ENCODE peak calls at places on chromosomes 11 and 22, in five cellular contexts. S is hepatocyte, H is HFF-Myc, D is PC-9, F is epithelial cell of esophagus. Q is an unnamed sample.

GRCh38 chr11:132855516-132855915 is 676.8 kb downstream of the OPCML start:
- DNase-seq in F (peak), D (no peak), S (no peak), H (no peak), Q (no peak)

GRCh38 chr22:24325105-24325757 is 54.6 kb downstream of the SPECC1L start:
- DNase-seq in H (peak), S (peak), F (peak), D (no peak), Q (peak)

GRCh38 chr11:126487711-126488110 is 132.2 kb downstream of the ST3GAL4 start:
- DNase-seq in S (no peak), H (no peak), F (no peak), D (no peak), Q (no peak)

GRCh38 chr11:1476946-1477736 is 9.4 kb downstream of the MOB2 start:
- DNase-seq in H (no peak), D (no peak), S (no peak), F (no peak), Q (no peak)

GRCh38 chr11:60396790-60397189 is 531 bp downstream of the MS4A14 start:
- DNase-seq in D (no peak), S (no peak), H (no peak), F (no peak), Q (no peak)

GRCh38 chr11:65722261-65722660 is 1.7 kb upstream of the RNASEH2C start:
- DNase-seq in F (no peak), D (no peak), S (no peak), H (no peak), Q (no peak)

GRCh38 chr11:84241374-84242131 is 955.4 kb upstream of the CCDC90B start:
- DNase-seq in F (no peak), S (no peak), D (no peak), H (no peak), Q (no peak)

GRCh38 chr11:76206327-76207081 is at the start of gene WNT11:
- DNase-seq in S (peak), D (peak), F (peak), H (no peak), Q (no peak)

GRCh38 chr22:43670545-43670944 is 141.6 kb downstream of the EFCAB6 start:
- DNase-seq in F (no peak), H (no peak), D (no peak), S (peak), Q (no peak)

GRCh38 chr11:991711-992307 is 44.7 kb downstream of the MUC6 start:
- DNase-seq in S (no peak), H (no peak), F (no peak), D (no peak), Q (no peak)

GRCh38 chr11:95512682-95513081 is 276.9 kb downstream of the FAM76B start:
- DNase-seq in H (no peak), D (no peak), S (peak), F (peak), Q (peak)

GRCh38 chr11:126997196-126997595 is 3.4 kb downstream of the KIRREL3 start:
- DNase-seq in H (no peak), F (no peak), S (no peak), D (no peak), Q (no peak)

GRCh38 chr11:64713031-64713780 is 9.8 kb downstream of the NRXN2 start:
- DNase-seq in H (no peak), D (peak), F (peak), S (peak), Q (no peak)

GRCh38 chr11:126601550-126602215 is 246.2 kb downstream of the ST3GAL4 start:
- DNase-seq in S (no peak), F (no peak), D (no peak), H (no peak), Q (no peak)

GRCh38 chr11:31417357-31417756 is 47.7 kb downstream of the DNAJC24 start:
- DNase-seq in H (no peak), S (no peak), F (no peak), D (no peak), Q (no peak)

GRCh38 chr22:32880061-32880460 is 78.6 kb downstream of the TIMP3 start:
- DNase-seq in H (no peak), F (peak), S (peak), D (no peak), Q (no peak)

GRCh38 chr11:97557399-97557798 is 1167.6 kb downstream of the JRKL start:
- DNase-seq in F (peak), H (no peak), D (no peak), S (no peak), Q (no peak)

GRCh38 chr11:73869234-73869949 is 7.3 kb downstream of the COA4 start:
- DNase-seq in H (no peak), D (no peak), S (peak), F (no peak), Q (no peak)

GRCh38 chr22:30020511-30020910 is 59.8 kb upstream of the HORMAD2 start:
- DNase-seq in D (no peak), H (no peak), F (no peak), S (no peak), Q (no peak)

GRCh38 chr22:38782402-38783094 is 11.4 kb downstream of the DNAL4 start:
- DNase-seq in S (peak), D (no peak), F (peak), H (no peak), Q (no peak)

GRCh38 chr11:13962198-13962561 is 343 bp upstream of the SPON1 start:
- DNase-seq in H (no peak), S (no peak), F (no peak), D (no peak), Q (no peak)
- H3K4me3 ChIP-seq in H (no peak), S (peak), F (no peak), D (no peak), Q (no peak)

GRCh38 chr11:86204356-86204755 is 40.2 kb upstream of the EED start:
- DNase-seq in H (no peak), F (no peak), S (no peak), D (no peak), Q (no peak)

GRCh38 chr11:86198156-86198555 is 46.4 kb upstream of the EED start:
- DNase-seq in H (no peak), F (no peak), S (no peak), D (no peak), Q (no peak)

GRCh38 chr11:86197448-86197847 is 47.1 kb upstream of the EED start:
- DNase-seq in H (no peak), F (no peak), S (no peak), D (no peak), Q (no peak)

GRCh38 chr11:86202013-86202336 is 42.6 kb upstream of the EED start:
- DNase-seq in D (no peak), S (no peak), H (no peak), F (no peak), Q (no peak)

DNA sequence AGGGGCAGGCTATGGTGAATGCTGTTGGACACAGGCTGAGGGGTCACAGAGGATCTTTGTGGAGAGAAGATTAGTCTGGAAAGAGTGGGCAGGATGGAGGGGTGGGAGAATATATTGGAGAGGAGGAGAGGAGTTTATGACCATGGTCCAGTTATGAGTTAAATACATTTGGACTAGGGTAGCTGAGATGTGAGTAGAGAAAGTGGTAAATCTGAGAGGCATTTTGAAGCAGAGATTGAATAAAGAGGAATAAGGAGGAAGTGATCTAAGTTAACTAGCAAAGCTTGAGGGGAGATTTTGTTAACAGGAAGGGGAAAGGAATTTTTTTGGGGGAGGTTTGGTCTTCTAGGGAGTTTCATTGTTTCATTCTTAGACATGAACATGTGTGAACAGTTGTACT is 43.2 kb upstream of the EED start:
- DNase-seq in D (no peak), F (no peak), S (no peak), H (no peak), Q (no peak)
- H3K4me3 ChIP-seq in D (no peak), F (no peak), S (no peak), H (no peak), Q (no peak)

GRCh38 chr11:114165326-114166230 is 106.1 kb downstream of the ZBTB16 start:
- DNase-seq in F (no peak), D (no peak), H (no peak), S (no peak), Q (no peak)
- H3K4me3 ChIP-seq in F (no peak), D (no peak), H (no peak), S (no peak), Q (no peak)

GRCh38 chr22:16810188-16810802 is 14.9 kb downstream of the XKR3 start:
- DNase-seq in F (no peak), H (no peak), D (no peak), S (no peak), Q (no peak)

GRCh38 chr22:16806401-16806800 is 18.8 kb downstream of the XKR3 start:
- DNase-seq in H (no peak), S (no peak), D (no peak), F (no peak), Q (no peak)

GRCh38 chr22:16807109-16807508 is 18.1 kb downstream of the XKR3 start:
- DNase-seq in D (no peak), F (no peak), S (no peak), H (no peak), Q (no peak)

GRCh38 chr22:16804882-16805281 is 20.3 kb downstream of the XKR3 start:
- DNase-seq in H (no peak), D (no peak), F (no peak), S (no peak), Q (no peak)

DNA sequence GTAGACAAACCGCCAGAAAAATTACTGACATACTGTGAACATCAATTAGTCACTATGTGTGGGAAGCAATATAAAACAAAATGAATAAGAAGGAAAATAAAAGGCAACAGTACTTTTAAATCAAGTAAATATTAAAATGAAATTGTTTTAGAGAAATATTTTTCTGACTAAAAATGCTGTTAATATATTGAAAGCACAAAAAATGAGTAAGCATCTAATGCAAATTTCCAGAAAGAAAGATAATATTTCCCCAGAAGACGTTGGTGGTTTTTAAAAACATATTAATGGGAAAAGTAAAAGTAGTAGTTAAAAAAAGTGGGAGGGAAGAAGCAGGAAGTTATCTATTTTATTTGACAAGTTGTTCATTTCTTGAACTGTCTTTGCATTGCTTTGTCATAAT is 16.5 kb downstream of the XKR3 start:
- DNase-seq in H (no peak), F (no peak), D (no peak), S (no peak), Q (no peak)
- H3K4me3 ChIP-seq in H (no peak), F (no peak), D (no peak), S (no peak), Q (no peak)

GRCh38 chr11:32792111-32792947 is 2.1 kb downstream of the CCDC73 start:
- DNase-seq in H (no peak), D (no peak), F (peak), S (no peak), Q (no peak)
- H3K4me3 ChIP-seq in H (no peak), D (peak), F (no peak), S (no peak), Q (no peak)

GRCh38 chr22:50190182-50190951 is 4.7 kb downstream of the TRABD start:
- DNase-seq in S (peak), H (no peak), F (peak), D (peak), Q (no peak)
- H3K4me3 ChIP-seq in S (no peak), H (peak), F (peak), D (peak), Q (peak)

Q was measured in AG04449.